ENCODE peak calls at places on chromosomes 13 and 19, in four cellular contexts. B, Z, O and Y are unnamed samples.
A peak's percentile ranks its signal among the peaks of the same experiment; 100 is the strongest.

GRCh38 chr13:60369242-60369641 is 27.8 kb upstream of the TDRD3 start:
- DNase-seq in B (no peak), Z (no peak), O (no peak), Y (no peak)

GRCh38 chr19:14030997-14031718 is 404 bp upstream of the IL27RA start:
- DNase-seq in B (no peak), Z (no peak), O (no peak), Y (no peak)

GRCh38 chr19:6026390-6026897 is 48.5 kb upstream of the RANBP3 start:
- DNase-seq in B (no peak), Z (no peak), O (no peak), Y (no peak)

GRCh38 chr19:33039108-33039599 is 25.5 kb downstream of the RHPN2 start:
- DNase-seq in B (no peak), Z (no peak), O (no peak), Y (no peak)

GRCh38 chr19:7575426-7576040 is 20.1 kb upstream of the CAMSAP3 start:
- DNase-seq in B (no peak), Z (no peak), O (no peak), Y (no peak)

GRCh38 chr13:80513196-80513595 is 172.3 kb upstream of the SPRY2 start:
- DNase-seq in B (no peak), Z (no peak), O (no peak), Y (no peak)

GRCh38 chr19:2744113-2744512 is 4.3 kb upstream of the SLC39A3 start:
- DNase-seq in B (no peak), Z (no peak), O (no peak), Y (no peak)

GRCh38 chr19:47239152-47239551 is 8.2 kb upstream of the BBC3 start:
- DNase-seq in B (no peak), Z (no peak), O (no peak), Y (no peak)

GRCh38 chr19:21335721-21336120 is 6.5 kb upstream of the ZNF708 start:
- DNase-seq in B (no peak), Z (no peak), O (no peak), Y (no peak)

GRCh38 chr13:19663416-19663979 is 30.0 kb downstream of the MPHOSPH8 start:
- DNase-seq in B (no peak), Z (no peak), O (no peak), Y (no peak)

GRCh38 chr13:102825921-102826706 is 19.7 kb upstream of the ERCC5 start:
- DNase-seq in B (no peak), Z (no peak), O (no peak), Y (peak; percentile 85)

GRCh38 chr19:46529622-46530451 is 34.2 kb upstream of the PNMA8B start:
- DNase-seq in B (peak; percentile 56), Z (peak; percentile 71), O (no peak), Y (no peak)